ENCODE peak calls at places on chromosomes 7 and 10, in eight cellular contexts. One of them, this sample, is unnamed.

GRCh38 chr10:25875555-25876165 is 58.4 kb upstream of the MYO3A start:
- DNase-seq in stimulated activated CD8-positive, alpha-beta memory T cell treated with anti-CD3 and anti-CD28 coated beads, Interleukin-2, amount 100 ng/mL, for 48 hours: peak
- DNase-seq in aorta: peak
- DNase-seq in activated T-cell treated with anti-CD3 and anti-CD28 coated beads, Interleukin-2, amount 50 U/mL, for 24 hours: peak
- DNase-seq in Peyer's patch: peak
- DNase-seq in foreskin keratinocyte: peak
- DNase-seq in naive thymus-derived CD8-positive, alpha-beta T cell: peak
- DNase-seq in prostate gland: peak
- DNase-seq in this sample: peak

GRCh38 chr7:132742152-132742551 is 165.9 kb upstream of the PLXNA4 start:
- DNase-seq in stimulated activated CD8-positive, alpha-beta memory T cell treated with anti-CD3 and anti-CD28 coated beads, Interleukin-2, amount 100 ng/mL, for 48 hours: no peak
- DNase-seq in aorta: no peak
- DNase-seq in activated T-cell treated with anti-CD3 and anti-CD28 coated beads, Interleukin-2, amount 50 U/mL, for 24 hours: no peak
- DNase-seq in Peyer's patch: no peak
- DNase-seq in foreskin keratinocyte: peak
- DNase-seq in naive thymus-derived CD8-positive, alpha-beta T cell: no peak
- DNase-seq in prostate gland: no peak
- DNase-seq in this sample: no peak

GRCh38 chr7:12638851-12639467 is 48.5 kb upstream of the ARL4A start:
- DNase-seq in stimulated activated CD8-positive, alpha-beta memory T cell treated with anti-CD3 and anti-CD28 coated beads, Interleukin-2, amount 100 ng/mL, for 48 hours: no peak
- DNase-seq in aorta: no peak
- DNase-seq in activated T-cell treated with anti-CD3 and anti-CD28 coated beads, Interleukin-2, amount 50 U/mL, for 24 hours: no peak
- DNase-seq in Peyer's patch: no peak
- DNase-seq in foreskin keratinocyte: peak
- DNase-seq in naive thymus-derived CD8-positive, alpha-beta T cell: no peak
- DNase-seq in prostate gland: no peak
- DNase-seq in this sample: peak

GRCh38 chr7:39051707-39052106 is 74.0 kb downstream of the POU6F2 start:
- DNase-seq in stimulated activated CD8-positive, alpha-beta memory T cell treated with anti-CD3 and anti-CD28 coated beads, Interleukin-2, amount 100 ng/mL, for 48 hours: no peak
- DNase-seq in aorta: no peak
- DNase-seq in activated T-cell treated with anti-CD3 and anti-CD28 coated beads, Interleukin-2, amount 50 U/mL, for 24 hours: no peak
- DNase-seq in Peyer's patch: no peak
- DNase-seq in foreskin keratinocyte: no peak
- DNase-seq in naive thymus-derived CD8-positive, alpha-beta T cell: no peak
- DNase-seq in prostate gland: no peak
- DNase-seq in this sample: no peak

GRCh38 chr7:40646717-40647116 is 511.9 kb downstream of the SUGCT start:
- DNase-seq in stimulated activated CD8-positive, alpha-beta memory T cell treated with anti-CD3 and anti-CD28 coated beads, Interleukin-2, amount 100 ng/mL, for 48 hours: no peak
- DNase-seq in aorta: no peak
- DNase-seq in activated T-cell treated with anti-CD3 and anti-CD28 coated beads, Interleukin-2, amount 50 U/mL, for 24 hours: no peak
- DNase-seq in Peyer's patch: no peak
- DNase-seq in foreskin keratinocyte: no peak
- DNase-seq in naive thymus-derived CD8-positive, alpha-beta T cell: no peak
- DNase-seq in prostate gland: no peak
- DNase-seq in this sample: no peak

GRCh38 chr10:12724782-12725579 is 276.5 kb downstream of the CCDC3 start:
- DNase-seq in stimulated activated CD8-positive, alpha-beta memory T cell treated with anti-CD3 and anti-CD28 coated beads, Interleukin-2, amount 100 ng/mL, for 48 hours: no peak
- DNase-seq in aorta: no peak
- DNase-seq in activated T-cell treated with anti-CD3 and anti-CD28 coated beads, Interleukin-2, amount 50 U/mL, for 24 hours: no peak
- DNase-seq in Peyer's patch: no peak
- DNase-seq in foreskin keratinocyte: no peak
- DNase-seq in naive thymus-derived CD8-positive, alpha-beta T cell: no peak
- DNase-seq in prostate gland: no peak
- DNase-seq in this sample: no peak

GRCh38 chr7:51315393-51316261 is 982 bp downstream of the COBL start:
- DNase-seq in stimulated activated CD8-positive, alpha-beta memory T cell treated with anti-CD3 and anti-CD28 coated beads, Interleukin-2, amount 100 ng/mL, for 48 hours: no peak
- DNase-seq in aorta: no peak
- DNase-seq in activated T-cell treated with anti-CD3 and anti-CD28 coated beads, Interleukin-2, amount 50 U/mL, for 24 hours: no peak
- DNase-seq in Peyer's patch: no peak
- DNase-seq in foreskin keratinocyte: peak
- DNase-seq in naive thymus-derived CD8-positive, alpha-beta T cell: no peak
- DNase-seq in prostate gland: peak
- DNase-seq in this sample: peak

GRCh38 chr7:106039486-106040060 is 72.5 kb downstream of the SYPL1 start:
- DNase-seq in stimulated activated CD8-positive, alpha-beta memory T cell treated with anti-CD3 and anti-CD28 coated beads, Interleukin-2, amount 100 ng/mL, for 48 hours: no peak
- DNase-seq in aorta: no peak
- DNase-seq in activated T-cell treated with anti-CD3 and anti-CD28 coated beads, Interleukin-2, amount 50 U/mL, for 24 hours: no peak
- DNase-seq in Peyer's patch: no peak
- DNase-seq in foreskin keratinocyte: no peak
- DNase-seq in naive thymus-derived CD8-positive, alpha-beta T cell: no peak
- DNase-seq in prostate gland: no peak
- DNase-seq in this sample: peak

GRCh38 chr10:118522791-118523498 is 72.5 kb downstream of the PRLHR start:
- DNase-seq in stimulated activated CD8-positive, alpha-beta memory T cell treated with anti-CD3 and anti-CD28 coated beads, Interleukin-2, amount 100 ng/mL, for 48 hours: no peak
- DNase-seq in aorta: no peak
- DNase-seq in activated T-cell treated with anti-CD3 and anti-CD28 coated beads, Interleukin-2, amount 50 U/mL, for 24 hours: no peak
- DNase-seq in Peyer's patch: no peak
- DNase-seq in foreskin keratinocyte: peak
- DNase-seq in naive thymus-derived CD8-positive, alpha-beta T cell: no peak
- DNase-seq in prostate gland: peak
- DNase-seq in this sample: peak

GRCh38 chr7:19390795-19391194 is 245.6 kb upstream of the FERD3L start:
- DNase-seq in stimulated activated CD8-positive, alpha-beta memory T cell treated with anti-CD3 and anti-CD28 coated beads, Interleukin-2, amount 100 ng/mL, for 48 hours: no peak
- DNase-seq in aorta: no peak
- DNase-seq in activated T-cell treated with anti-CD3 and anti-CD28 coated beads, Interleukin-2, amount 50 U/mL, for 24 hours: no peak
- DNase-seq in Peyer's patch: no peak
- DNase-seq in foreskin keratinocyte: no peak
- DNase-seq in naive thymus-derived CD8-positive, alpha-beta T cell: no peak
- DNase-seq in prostate gland: no peak
- DNase-seq in this sample: no peak

GRCh38 chr7:106755641-106756040 is 94.7 kb upstream of the CCDC71L start:
- DNase-seq in stimulated activated CD8-positive, alpha-beta memory T cell treated with anti-CD3 and anti-CD28 coated beads, Interleukin-2, amount 100 ng/mL, for 48 hours: no peak
- DNase-seq in aorta: no peak
- DNase-seq in activated T-cell treated with anti-CD3 and anti-CD28 coated beads, Interleukin-2, amount 50 U/mL, for 24 hours: no peak
- DNase-seq in Peyer's patch: no peak
- DNase-seq in foreskin keratinocyte: no peak
- DNase-seq in naive thymus-derived CD8-positive, alpha-beta T cell: no peak
- DNase-seq in prostate gland: no peak
- DNase-seq in this sample: peak

GRCh38 chr7:7554021-7554432 is 12.7 kb upstream of the MIOS start:
- DNase-seq in stimulated activated CD8-positive, alpha-beta memory T cell treated with anti-CD3 and anti-CD28 coated beads, Interleukin-2, amount 100 ng/mL, for 48 hours: no peak
- DNase-seq in aorta: no peak
- DNase-seq in activated T-cell treated with anti-CD3 and anti-CD28 coated beads, Interleukin-2, amount 50 U/mL, for 24 hours: no peak
- DNase-seq in Peyer's patch: no peak
- DNase-seq in foreskin keratinocyte: peak
- DNase-seq in naive thymus-derived CD8-positive, alpha-beta T cell: no peak
- DNase-seq in prostate gland: no peak
- DNase-seq in this sample: no peak

GRCh38 chr7:158110661-158111555 is 476.7 kb downstream of the PTPRN2 start:
- DNase-seq in stimulated activated CD8-positive, alpha-beta memory T cell treated with anti-CD3 and anti-CD28 coated beads, Interleukin-2, amount 100 ng/mL, for 48 hours: no peak
- DNase-seq in aorta: peak
- DNase-seq in activated T-cell treated with anti-CD3 and anti-CD28 coated beads, Interleukin-2, amount 50 U/mL, for 24 hours: no peak
- DNase-seq in Peyer's patch: no peak
- DNase-seq in foreskin keratinocyte: no peak
- DNase-seq in naive thymus-derived CD8-positive, alpha-beta T cell: no peak
- DNase-seq in prostate gland: no peak
- DNase-seq in this sample: peak

GRCh38 chr7:124762611-124763143 is 2.9 kb downstream of the GPR37 start:
- DNase-seq in stimulated activated CD8-positive, alpha-beta memory T cell treated with anti-CD3 and anti-CD28 coated beads, Interleukin-2, amount 100 ng/mL, for 48 hours: no peak
- DNase-seq in aorta: no peak
- DNase-seq in activated T-cell treated with anti-CD3 and anti-CD28 coated beads, Interleukin-2, amount 50 U/mL, for 24 hours: no peak
- DNase-seq in Peyer's patch: no peak
- DNase-seq in foreskin keratinocyte: no peak
- DNase-seq in naive thymus-derived CD8-positive, alpha-beta T cell: no peak
- DNase-seq in prostate gland: no peak
- DNase-seq in this sample: peak

GRCh38 chr7:77246031-77246430 is 46.4 kb upstream of the FGL2 start:
- DNase-seq in stimulated activated CD8-positive, alpha-beta memory T cell treated with anti-CD3 and anti-CD28 coated beads, Interleukin-2, amount 100 ng/mL, for 48 hours: no peak
- DNase-seq in aorta: no peak
- DNase-seq in activated T-cell treated with anti-CD3 and anti-CD28 coated beads, Interleukin-2, amount 50 U/mL, for 24 hours: no peak
- DNase-seq in Peyer's patch: no peak
- DNase-seq in foreskin keratinocyte: no peak
- DNase-seq in naive thymus-derived CD8-positive, alpha-beta T cell: no peak
- DNase-seq in prostate gland: no peak
- DNase-seq in this sample: no peak

GRCh38 chr10:13349776-13350274 is 1.7 kb upstream of the SEPHS1 start:
- DNase-seq in stimulated activated CD8-positive, alpha-beta memory T cell treated with anti-CD3 and anti-CD28 coated beads, Interleukin-2, amount 100 ng/mL, for 48 hours: no peak
- DNase-seq in aorta: peak
- DNase-seq in activated T-cell treated with anti-CD3 and anti-CD28 coated beads, Interleukin-2, amount 50 U/mL, for 24 hours: peak
- DNase-seq in Peyer's patch: peak
- DNase-seq in foreskin keratinocyte: no peak
- DNase-seq in naive thymus-derived CD8-positive, alpha-beta T cell: no peak
- DNase-seq in prostate gland: peak
- DNase-seq in this sample: peak

GRCh38 chr7:159136846-159137245 is 7.8 kb downstream of the VIPR2 start:
- DNase-seq in stimulated activated CD8-positive, alpha-beta memory T cell treated with anti-CD3 and anti-CD28 coated beads, Interleukin-2, amount 100 ng/mL, for 48 hours: no peak
- DNase-seq in aorta: peak
- DNase-seq in activated T-cell treated with anti-CD3 and anti-CD28 coated beads, Interleukin-2, amount 50 U/mL, for 24 hours: peak
- DNase-seq in Peyer's patch: no peak
- DNase-seq in foreskin keratinocyte: no peak
- DNase-seq in naive thymus-derived CD8-positive, alpha-beta T cell: no peak
- DNase-seq in prostate gland: no peak
- DNase-seq in this sample: no peak

GRCh38 chr7:4794591-4795350 is 19.3 kb downstream of the AP5Z1 start:
- DNase-seq in stimulated activated CD8-positive, alpha-beta memory T cell treated with anti-CD3 and anti-CD28 coated beads, Interleukin-2, amount 100 ng/mL, for 48 hours: no peak
- DNase-seq in aorta: no peak
- DNase-seq in activated T-cell treated with anti-CD3 and anti-CD28 coated beads, Interleukin-2, amount 50 U/mL, for 24 hours: no peak
- DNase-seq in Peyer's patch: no peak
- DNase-seq in foreskin keratinocyte: peak
- DNase-seq in naive thymus-derived CD8-positive, alpha-beta T cell: no peak
- DNase-seq in prostate gland: no peak
- DNase-seq in this sample: peak

GRCh38 chr10:110802090-110802489 is 69.6 kb upstream of the PDCD4 start:
- DNase-seq in stimulated activated CD8-positive, alpha-beta memory T cell treated with anti-CD3 and anti-CD28 coated beads, Interleukin-2, amount 100 ng/mL, for 48 hours: no peak
- DNase-seq in aorta: no peak
- DNase-seq in activated T-cell treated with anti-CD3 and anti-CD28 coated beads, Interleukin-2, amount 50 U/mL, for 24 hours: no peak
- DNase-seq in Peyer's patch: no peak
- DNase-seq in foreskin keratinocyte: peak
- DNase-seq in naive thymus-derived CD8-positive, alpha-beta T cell: no peak
- DNase-seq in prostate gland: no peak
- DNase-seq in this sample: no peak

GRCh38 chr10:71582019-71582418 is 137.6 kb downstream of the C10orf105 start:
- DNase-seq in stimulated activated CD8-positive, alpha-beta memory T cell treated with anti-CD3 and anti-CD28 coated beads, Interleukin-2, amount 100 ng/mL, for 48 hours: no peak
- DNase-seq in aorta: no peak
- DNase-seq in activated T-cell treated with anti-CD3 and anti-CD28 coated beads, Interleukin-2, amount 50 U/mL, for 24 hours: no peak
- DNase-seq in Peyer's patch: no peak
- DNase-seq in foreskin keratinocyte: no peak
- DNase-seq in naive thymus-derived CD8-positive, alpha-beta T cell: no peak
- DNase-seq in prostate gland: no peak
- DNase-seq in this sample: peak

GRCh38 chr10:13224210-13224995 is 9.8 kb downstream of the UCMA start:
- DNase-seq in stimulated activated CD8-positive, alpha-beta memory T cell treated with anti-CD3 and anti-CD28 coated beads, Interleukin-2, amount 100 ng/mL, for 48 hours: no peak
- DNase-seq in aorta: no peak
- DNase-seq in activated T-cell treated with anti-CD3 and anti-CD28 coated beads, Interleukin-2, amount 50 U/mL, for 24 hours: no peak
- DNase-seq in Peyer's patch: no peak
- DNase-seq in foreskin keratinocyte: no peak
- DNase-seq in naive thymus-derived CD8-positive, alpha-beta T cell: no peak
- DNase-seq in prostate gland: no peak
- DNase-seq in this sample: peak

GRCh38 chr7:157457355-157458253 is 120.8 kb downstream of the DNAJB6 start:
- DNase-seq in stimulated activated CD8-positive, alpha-beta memory T cell treated with anti-CD3 and anti-CD28 coated beads, Interleukin-2, amount 100 ng/mL, for 48 hours: no peak
- DNase-seq in aorta: peak
- DNase-seq in activated T-cell treated with anti-CD3 and anti-CD28 coated beads, Interleukin-2, amount 50 U/mL, for 24 hours: no peak
- DNase-seq in Peyer's patch: no peak
- DNase-seq in foreskin keratinocyte: no peak
- DNase-seq in naive thymus-derived CD8-positive, alpha-beta T cell: no peak
- DNase-seq in prostate gland: no peak
- DNase-seq in this sample: no peak

GRCh38 chr7:150876817-150877526 is 24.7 kb downstream of the AOC1 start:
- DNase-seq in stimulated activated CD8-positive, alpha-beta memory T cell treated with anti-CD3 and anti-CD28 coated beads, Interleukin-2, amount 100 ng/mL, for 48 hours: peak
- DNase-seq in aorta: no peak
- DNase-seq in activated T-cell treated with anti-CD3 and anti-CD28 coated beads, Interleukin-2, amount 50 U/mL, for 24 hours: peak
- DNase-seq in Peyer's patch: peak
- DNase-seq in foreskin keratinocyte: peak
- DNase-seq in naive thymus-derived CD8-positive, alpha-beta T cell: peak
- DNase-seq in prostate gland: peak
- DNase-seq in this sample: peak

GRCh38 chr7:135673360-135673706 is 11.0 kb downstream of the STMP1 start:
- DNase-seq in stimulated activated CD8-positive, alpha-beta memory T cell treated with anti-CD3 and anti-CD28 coated beads, Interleukin-2, amount 100 ng/mL, for 48 hours: no peak
- DNase-seq in aorta: no peak
- DNase-seq in activated T-cell treated with anti-CD3 and anti-CD28 coated beads, Interleukin-2, amount 50 U/mL, for 24 hours: no peak
- DNase-seq in Peyer's patch: no peak
- DNase-seq in foreskin keratinocyte: peak
- DNase-seq in naive thymus-derived CD8-positive, alpha-beta T cell: no peak
- DNase-seq in prostate gland: no peak
- DNase-seq in this sample: no peak

GRCh38 chr10:112288526-112288925 is 5.3 kb downstream of the TECTB start:
- DNase-seq in stimulated activated CD8-positive, alpha-beta memory T cell treated with anti-CD3 and anti-CD28 coated beads, Interleukin-2, amount 100 ng/mL, for 48 hours: no peak
- DNase-seq in aorta: no peak
- DNase-seq in activated T-cell treated with anti-CD3 and anti-CD28 coated beads, Interleukin-2, amount 50 U/mL, for 24 hours: no peak
- DNase-seq in Peyer's patch: no peak
- DNase-seq in foreskin keratinocyte: no peak
- DNase-seq in naive thymus-derived CD8-positive, alpha-beta T cell: no peak
- DNase-seq in prostate gland: no peak
- DNase-seq in this sample: no peak

GRCh38 chr7:38398725-38399321 is 125.4 kb upstream of the TARP start:
- DNase-seq in stimulated activated CD8-positive, alpha-beta memory T cell treated with anti-CD3 and anti-CD28 coated beads, Interleukin-2, amount 100 ng/mL, for 48 hours: peak
- DNase-seq in aorta: peak
- DNase-seq in activated T-cell treated with anti-CD3 and anti-CD28 coated beads, Interleukin-2, amount 50 U/mL, for 24 hours: peak
- DNase-seq in Peyer's patch: peak
- DNase-seq in foreskin keratinocyte: peak
- DNase-seq in naive thymus-derived CD8-positive, alpha-beta T cell: peak
- DNase-seq in prostate gland: peak
- DNase-seq in this sample: peak

GRCh38 chr7:56046728-56047445 is 4.4 kb downstream of the PSPH start:
- DNase-seq in stimulated activated CD8-positive, alpha-beta memory T cell treated with anti-CD3 and anti-CD28 coated beads, Interleukin-2, amount 100 ng/mL, for 48 hours: no peak
- DNase-seq in aorta: no peak
- DNase-seq in activated T-cell treated with anti-CD3 and anti-CD28 coated beads, Interleukin-2, amount 50 U/mL, for 24 hours: no peak
- DNase-seq in Peyer's patch: no peak
- DNase-seq in foreskin keratinocyte: peak
- DNase-seq in naive thymus-derived CD8-positive, alpha-beta T cell: no peak
- DNase-seq in prostate gland: peak
- DNase-seq in this sample: no peak

GRCh38 chr10:62354941-62355340 is 19.2 kb upstream of the ZNF365 start:
- DNase-seq in stimulated activated CD8-positive, alpha-beta memory T cell treated with anti-CD3 and anti-CD28 coated beads, Interleukin-2, amount 100 ng/mL, for 48 hours: no peak
- DNase-seq in aorta: no peak
- DNase-seq in activated T-cell treated with anti-CD3 and anti-CD28 coated beads, Interleukin-2, amount 50 U/mL, for 24 hours: no peak
- DNase-seq in Peyer's patch: no peak
- DNase-seq in foreskin keratinocyte: no peak
- DNase-seq in naive thymus-derived CD8-positive, alpha-beta T cell: no peak
- DNase-seq in prostate gland: no peak
- DNase-seq in this sample: no peak

GRCh38 chr10:85792533-85792858 is 574.1 kb downstream of the GRID1 start:
- DNase-seq in stimulated activated CD8-positive, alpha-beta memory T cell treated with anti-CD3 and anti-CD28 coated beads, Interleukin-2, amount 100 ng/mL, for 48 hours: no peak
- DNase-seq in aorta: no peak
- DNase-seq in activated T-cell treated with anti-CD3 and anti-CD28 coated beads, Interleukin-2, amount 50 U/mL, for 24 hours: no peak
- DNase-seq in Peyer's patch: no peak
- DNase-seq in foreskin keratinocyte: no peak
- DNase-seq in naive thymus-derived CD8-positive, alpha-beta T cell: no peak
- DNase-seq in prostate gland: no peak
- DNase-seq in this sample: no peak

GRCh38 chr7:137302075-137302474 is 41.5 kb downstream of the PTN start:
- DNase-seq in stimulated activated CD8-positive, alpha-beta memory T cell treated with anti-CD3 and anti-CD28 coated beads, Interleukin-2, amount 100 ng/mL, for 48 hours: no peak
- DNase-seq in aorta: no peak
- DNase-seq in activated T-cell treated with anti-CD3 and anti-CD28 coated beads, Interleukin-2, amount 50 U/mL, for 24 hours: no peak
- DNase-seq in Peyer's patch: no peak
- DNase-seq in foreskin keratinocyte: no peak
- DNase-seq in naive thymus-derived CD8-positive, alpha-beta T cell: no peak
- DNase-seq in prostate gland: no peak
- DNase-seq in this sample: no peak

This sample was measured in mesendoderm.